ENCODE peak calls at places on chromosomes 1 and 21, in six cellular contexts. M, R, X, F, O and I are unnamed samples.

GRCh38 chr1:181344091-181344490 is 139.2 kb upstream of the CACNA1E start:
- DNase-seq in M (no peak), R (no peak), X (no peak), F (no peak), O (no peak), I (no peak)

GRCh38 chr1:20720631-20721051 is 2.8 kb upstream of the KIF17 start:
- DNase-seq in M (no peak), R (no peak), X (no peak), F (no peak), O (no peak), I (no peak)

GRCh38 chr1:172107261-172107820 is 266.0 kb downstream of the DNM3 start:
- DNase-seq in M (no peak), R (no peak), X (no peak), F (no peak), O (no peak), I (no peak)

GRCh38 chr1:3463408-3463811 is 8.9 kb downstream of the ARHGEF16 start:
- DNase-seq in M (no peak), R (no peak), X (no peak), F (no peak), O (no peak), I (no peak)

GRCh38 chr1:89855413-89856123 is 34.7 kb downstream of the LRRC8D start:
- DNase-seq in M (no peak), R (no peak), X (no peak), F (no peak), O (no peak), I (no peak)

GRCh38 chr1:90550616-90551406 is 166.3 kb downstream of the BARHL2 start:
- DNase-seq in M (no peak), R (no peak), X (no peak), F (no peak), O (peak; percentile 80), I (no peak)

GRCh38 chr1:30908446-30908885 is at the start of gene SDC3:
- DNase-seq in M (no peak), R (no peak), X (no peak), F (peak; percentile 87), O (no peak), I (no peak)

GRCh38 chr1:162662013-162662412 is 29.7 kb downstream of the DDR2 start:
- DNase-seq in M (no peak), R (no peak), X (no peak), F (no peak), O (no peak), I (no peak)

GRCh38 chr1:174165471-174166137 is 6.3 kb downstream of the RABGAP1L start:
- DNase-seq in M (no peak), R (no peak), X (no peak), F (no peak), O (peak; percentile 32), I (no peak)

GRCh38 chr1:55212349-55213028 is 2.7 kb downstream of the USP24 start:
- DNase-seq in M (no peak), R (no peak), X (no peak), F (no peak), O (peak; percentile 40), I (no peak)

GRCh38 chr1:92410706-92411105 is 76.0 kb downstream of the GFI1 start:
- DNase-seq in M (no peak), R (no peak), X (no peak), F (no peak), O (no peak), I (no peak)

GRCh38 chr1:220045356-220046051 is 801 bp downstream of the EPRS1 start:
- DNase-seq in M (peak; percentile 27), R (no peak), X (no peak), F (peak; percentile 29), O (no peak), I (peak; percentile 12)

GRCh38 chr21:15004721-15005370 is 60.0 kb downstream of the NRIP1 start:
- DNase-seq in M (no peak), R (no peak), X (no peak), F (no peak), O (peak; percentile 16), I (no peak)

GRCh38 chr1:101107496-101108115 is 82.0 kb upstream of the DPH5 start:
- DNase-seq in M (no peak), R (no peak), X (no peak), F (no peak), O (no peak), I (no peak)

GRCh38 chr1:1426961-1427934 is 6.2 kb upstream of the ANKRD65 start:
- DNase-seq in M (peak; percentile 0), R (no peak), X (no peak), F (peak; percentile 78), O (peak; percentile 66), I (no peak)

GRCh38 chr1:1428174-1428573 is 7.1 kb upstream of the ANKRD65 start:
- DNase-seq in M (peak; percentile 17), R (no peak), X (no peak), F (no peak), O (no peak), I (no peak)

GRCh38 chr1:1425753-1426495 is 4.8 kb upstream of the ANKRD65 start:
- DNase-seq in M (peak; percentile 23), R (no peak), X (no peak), F (peak; percentile 66), O (peak; percentile 69), I (no peak)

GRCh38 chr1:1425426-1425752 is 4.3 kb upstream of the ANKRD65 start:
- DNase-seq in M (no peak), R (no peak), X (no peak), F (no peak), O (no peak), I (no peak)

DNA sequence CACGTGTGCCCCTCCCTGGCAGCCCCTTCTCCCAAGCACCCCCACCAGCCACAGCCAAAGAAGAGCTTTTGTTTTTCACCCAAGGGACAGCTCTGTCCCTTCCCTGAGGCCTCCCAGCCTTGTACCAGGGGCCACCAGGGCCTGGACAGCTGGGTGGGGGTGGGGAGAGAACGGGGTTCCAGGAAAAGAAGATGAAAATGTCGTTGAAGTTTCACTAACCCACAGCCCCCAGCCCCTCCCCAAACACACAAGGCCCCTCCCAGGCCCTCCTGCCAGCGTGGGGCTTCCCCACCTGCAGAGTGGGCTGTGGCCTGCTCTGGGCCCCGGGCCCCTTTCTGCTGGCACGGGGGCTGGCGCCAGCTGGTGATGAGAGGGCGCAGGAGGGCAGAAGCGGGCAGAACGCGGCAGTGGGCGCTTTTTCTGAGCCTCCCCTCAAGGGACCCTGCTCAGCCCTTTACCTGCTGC is 5.5 kb upstream of the ANKRD65 start:
- DNase-seq in M (peak; percentile 3), R (no peak), X (no peak), F (no peak), O (no peak), I (no peak)
- TF ChIP-seq REST in M (no peak), R (no peak), X (no peak), F (no peak), O (no peak), I (no peak)

DNA sequence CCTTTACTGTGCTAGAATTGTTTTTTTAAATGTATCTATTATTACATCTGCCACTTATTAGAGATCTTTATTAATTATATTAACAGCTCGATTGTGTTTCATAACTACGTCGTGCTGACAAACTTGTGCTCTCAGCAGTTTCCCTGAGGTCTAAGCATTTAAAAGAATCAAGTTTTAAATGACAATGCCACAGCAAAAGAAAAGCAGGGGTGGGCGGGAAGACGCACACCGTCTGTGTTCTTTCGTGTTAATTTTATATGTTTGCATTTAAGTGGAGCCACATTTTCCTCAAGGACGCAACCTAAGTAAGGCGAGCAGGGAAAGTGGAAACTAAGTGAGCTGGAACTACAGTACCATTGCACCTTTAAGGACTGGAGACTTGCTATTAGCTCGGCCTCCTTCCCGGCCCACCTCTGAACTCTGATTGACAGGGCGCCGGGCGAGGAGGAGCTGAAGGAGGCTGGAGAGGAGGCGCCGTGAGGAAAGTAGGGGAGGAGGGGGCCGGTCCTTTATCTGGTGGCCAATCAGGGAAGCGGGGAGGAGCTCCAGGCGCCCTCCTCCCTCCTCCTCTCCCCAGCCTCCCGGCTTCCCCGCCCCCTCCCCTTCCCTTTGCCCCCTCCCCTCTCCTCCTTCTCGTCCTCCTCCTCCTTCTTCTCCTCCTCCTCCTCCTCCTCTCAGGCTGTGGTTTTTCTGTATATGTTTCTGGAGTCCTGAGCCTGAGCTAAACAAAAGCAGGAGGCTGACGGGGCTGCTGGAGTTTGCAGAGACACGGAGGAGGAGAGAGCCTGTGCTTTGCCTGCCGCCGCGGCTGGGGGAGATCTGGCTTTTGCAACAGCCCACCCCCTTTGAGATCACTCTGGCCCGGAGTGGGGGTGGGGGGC is at the start of gene PBX1:
- DNase-seq in M (peak; percentile 97), R (peak; percentile 89), X (peak; percentile 41), F (peak; percentile 95), O (peak; percentile 99), I (peak; percentile 51)
- H3K4me3 ChIP-seq in M (peak within 1 kb of the TSS; percentile 59), R (peak within 1 kb of the TSS; percentile 54), X (peak within 1 kb of the TSS; percentile 43), F (peak within 1 kb of the TSS; percentile 24), O (peak within 1 kb of the TSS; percentile 81), I (peak within 1 kb of the TSS; percentile 48)

GRCh38 chr1:221741364-221741970 is 422 bp downstream of the DUSP10 start:
- DNase-seq in M (no peak), R (no peak), X (peak; percentile 51), F (peak; percentile 36), O (peak; percentile 57), I (no peak)

GRCh38 chr1:221741971-221742554 is at the start of gene DUSP10:
- DNase-seq in M (peak; percentile 99), R (peak; percentile 97), X (peak; percentile 95), F (peak; percentile 99), O (peak; percentile 100), I (peak; percentile 98)

GRCh38 chr1:221740260-221740830 is 1.5 kb downstream of the DUSP10 start:
- DNase-seq in M (no peak), R (no peak), X (no peak), F (no peak), O (no peak), I (no peak)

GRCh38 chr1:221739677-221740025 is 2.2 kb downstream of the DUSP10 start:
- DNase-seq in M (no peak), R (no peak), X (no peak), F (no peak), O (no peak), I (no peak)

GRCh38 chr1:221740941-221741363 is 937 bp downstream of the DUSP10 start:
- DNase-seq in M (no peak), R (no peak), X (no peak), F (no peak), O (no peak), I (no peak)
- TF ChIP-seq REST in M (no peak), R (no peak), X (no peak), F (no peak), O (no peak), I (no peak)

GRCh38 chr1:198657550-198658064 is 18.8 kb downstream of the PTPRC start:
- DNase-seq in M (peak; percentile 61), R (no peak), X (no peak), F (no peak), O (no peak), I (no peak)

GRCh38 chr1:198655464-198656121 is 16.8 kb downstream of the PTPRC start:
- DNase-seq in M (no peak), R (no peak), X (no peak), F (no peak), O (no peak), I (no peak)

GRCh38 chr1:198660341-198661056 is 21.7 kb downstream of the PTPRC start:
- DNase-seq in M (no peak), R (no peak), X (no peak), F (no peak), O (no peak), I (no peak)

GRCh38 chr1:198653815-198654413 is 15.1 kb downstream of the PTPRC start:
- DNase-seq in M (no peak), R (no peak), X (no peak), F (no peak), O (no peak), I (no peak)

DNA sequence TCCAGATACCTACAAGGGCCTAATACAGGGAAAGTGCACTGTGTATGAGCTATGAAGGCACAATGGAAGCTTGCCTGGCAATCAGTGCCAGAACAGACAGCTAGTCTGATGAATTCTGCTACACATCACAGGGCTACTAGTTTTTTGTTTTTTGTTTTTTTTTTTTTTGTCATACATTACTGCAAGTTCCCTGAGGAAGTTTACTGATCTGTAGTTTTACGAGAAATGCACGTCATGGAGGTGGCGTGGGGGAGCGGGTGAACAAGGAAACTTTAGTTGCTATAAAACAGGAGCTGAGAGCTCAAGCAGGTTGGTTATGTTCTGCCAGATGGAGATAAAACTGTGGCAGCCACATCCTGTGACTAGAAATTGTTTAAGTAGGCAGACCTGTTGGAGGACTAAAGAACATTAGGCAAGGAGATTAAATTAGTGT is 17.7 kb downstream of the PTPRC start:
- DNase-seq in M (no peak), R (no peak), X (no peak), F (no peak), O (peak; percentile 6), I (no peak)
- H3K4me3 ChIP-seq in M (no peak overlapping the region), R (no peak overlapping the region), X (no peak overlapping the region), F (no peak overlapping the region), O (no peak overlapping the region), I (no peak overlapping the region)